ENCODE peak calls at places on chromosomes 7 and 10, in nine cellular contexts. T, G, R, X, P, O, K, W and C are unnamed samples.

GRCh38 chr10:98293550-98294269 is 25.7 kb upstream of the LOXL4 start:
- DNase-seq in T (no peak), G (peak; percentile 79), R (no peak), X (no peak), P (no peak), O (no peak), K (no peak), W (no peak), C (no peak)

GRCh38 chr7:17362439-17363095 is 64.1 kb downstream of the AHR start:
- DNase-seq in T (no peak), G (no peak), R (no peak), X (no peak), P (no peak), O (no peak), K (no peak), W (no peak), C (peak; percentile 47)

GRCh38 chr7:157545681-157546060 is 208.9 kb downstream of the DNAJB6 start:
- DNase-seq in T (no peak), G (no peak), R (no peak), X (no peak), P (no peak), O (no peak), K (no peak), W (no peak), C (peak; percentile 27)

GRCh38 chr10:122854648-122855047 is 9.0 kb upstream of the CUZD1 start:
- DNase-seq in T (peak; percentile 72), G (peak; percentile 53), R (no peak), X (no peak), P (peak; percentile 56), O (no peak), K (no peak), W (no peak), C (no peak)

GRCh38 chr7:127770870-127771269 is 118.9 kb downstream of the SND1 start:
- DNase-seq in T (no peak), G (peak; percentile 41), R (no peak), X (no peak), P (no peak), O (no peak), K (no peak), W (no peak), C (no peak)

GRCh38 chr10:13087986-13088618 is 11.9 kb upstream of the OPTN start:
- DNase-seq in T (peak; percentile 49), G (peak; percentile 91), R (no peak), X (no peak), P (peak; percentile 38), O (no peak), K (peak; percentile 38), W (no peak), C (no peak)

GRCh38 chr7:155509025-155509724 is 37.2 kb downstream of the CNPY1 start:
- DNase-seq in T (no peak), G (no peak), R (no peak), X (no peak), P (no peak), O (no peak), K (no peak), W (peak; percentile 49), C (no peak)

GRCh38 chr10:33032354-33033254 is 74.6 kb upstream of the ITGB1 start:
- DNase-seq in T (peak; percentile 71), G (peak; percentile 66), R (no peak), X (no peak), P (peak; percentile 44), O (peak; percentile 15), K (no peak), W (no peak), C (no peak)

GRCh38 chr7:45988405-45989057 is 67.5 kb upstream of the IGFBP3 start:
- DNase-seq in T (no peak), G (no peak), R (no peak), X (no peak), P (no peak), O (no peak), K (no peak), W (no peak), C (no peak)

GRCh38 chr7:3154881-3155494 is 111.3 kb upstream of the CARD11 start:
- DNase-seq in T (peak; percentile 57), G (peak; percentile 78), R (peak; percentile 50), X (peak; percentile 43), P (peak; percentile 45), O (peak; percentile 69), K (peak; percentile 8), W (peak; percentile 58), C (peak; percentile 71)

GRCh38 chr10:4470231-4470840 is 355.7 kb upstream of the AKR1E2 start:
- DNase-seq in T (no peak), G (peak; percentile 72), R (no peak), X (no peak), P (no peak), O (no peak), K (peak; percentile 65), W (no peak), C (no peak)

GRCh38 chr10:30984563-30985328 is 46.9 kb downstream of the ZNF438 start:
- DNase-seq in T (peak; percentile 70), G (peak; percentile 65), R (no peak), X (no peak), P (no peak), O (no peak), K (no peak), W (no peak), C (no peak)

GRCh38 chr10:60130130-60130579 is 223.8 kb upstream of the CCDC6 start:
- DNase-seq in T (no peak), G (no peak), R (no peak), X (peak; percentile 85), P (no peak), O (peak; percentile 61), K (no peak), W (peak; percentile 85), C (no peak)

GRCh38 chr7:135714534-135715009 is 13.4 kb downstream of the SLC13A4 start:
- DNase-seq in T (peak; percentile 84), G (peak; percentile 81), R (no peak), X (no peak), P (peak; percentile 63), O (peak; percentile 15), K (peak; percentile 38), W (peak; percentile 76), C (no peak)

GRCh38 chr10:35126062-35126529 is 550 bp upstream of the CREM start:
- DNase-seq in T (no peak), G (no peak), R (no peak), X (peak; percentile 12), P (no peak), O (no peak), K (no peak), W (no peak), C (no peak)

GRCh38 chr10:20593649-20594048 is 303.5 kb downstream of the NEBL start:
- DNase-seq in T (no peak), G (no peak), R (no peak), X (no peak), P (no peak), O (no peak), K (no peak), W (no peak), C (no peak)

GRCh38 chr10:88680958-88681357 is 16.7 kb downstream of the LIPF start:
- DNase-seq in T (no peak), G (peak; percentile 51), R (no peak), X (no peak), P (no peak), O (no peak), K (no peak), W (no peak), C (no peak)

GRCh38 chr7:76047305-76047810 is 442 bp downstream of the STYXL1 start:
- DNase-seq in T (no peak), G (peak; percentile 22), R (no peak), X (no peak), P (no peak), O (no peak), K (no peak), W (no peak), C (no peak)

GRCh38 chr7:4070214-4070613 is 611.9 kb upstream of the FOXK1 start:
- DNase-seq in T (no peak), G (no peak), R (no peak), X (no peak), P (no peak), O (no peak), K (no peak), W (no peak), C (no peak)

GRCh38 chr7:80346704-80347103 is 165.2 kb downstream of the GNAT3 start:
- DNase-seq in T (peak; percentile 96), G (peak; percentile 55), R (no peak), X (no peak), P (no peak), O (no peak), K (no peak), W (no peak), C (no peak)

GRCh38 chr7:128891110-128891941 is 19.2 kb downstream of the KCP start:
- DNase-seq in T (no peak), G (no peak), R (no peak), X (no peak), P (no peak), O (peak; percentile 82), K (no peak), W (peak; percentile 63), C (no peak)
- TF ChIP-seq CTCF in T (no peak), G (no peak), R (no peak), X (no peak), P (no peak), O (peak; percentile 10), K (no peak), W (peak; percentile 16), C (no peak)

GRCh38 chr7:1579481-1580421 is 9.9 kb upstream of the PSMG3 start:
- DNase-seq in T (peak; percentile 66), G (peak; percentile 62), R (peak; percentile 87), X (peak; percentile 84), P (peak; percentile 74), O (peak; percentile 91), K (no peak), W (peak; percentile 86), C (peak; percentile 73)
- TF ChIP-seq CTCF in T (peak; percentile 93), G (peak; percentile 90), R (peak; percentile 55), X (peak; percentile 92), P (peak; percentile 89), O (peak; percentile 95), K (peak; percentile 87), W (peak; percentile 93), C (peak; percentile 65)

DNA sequence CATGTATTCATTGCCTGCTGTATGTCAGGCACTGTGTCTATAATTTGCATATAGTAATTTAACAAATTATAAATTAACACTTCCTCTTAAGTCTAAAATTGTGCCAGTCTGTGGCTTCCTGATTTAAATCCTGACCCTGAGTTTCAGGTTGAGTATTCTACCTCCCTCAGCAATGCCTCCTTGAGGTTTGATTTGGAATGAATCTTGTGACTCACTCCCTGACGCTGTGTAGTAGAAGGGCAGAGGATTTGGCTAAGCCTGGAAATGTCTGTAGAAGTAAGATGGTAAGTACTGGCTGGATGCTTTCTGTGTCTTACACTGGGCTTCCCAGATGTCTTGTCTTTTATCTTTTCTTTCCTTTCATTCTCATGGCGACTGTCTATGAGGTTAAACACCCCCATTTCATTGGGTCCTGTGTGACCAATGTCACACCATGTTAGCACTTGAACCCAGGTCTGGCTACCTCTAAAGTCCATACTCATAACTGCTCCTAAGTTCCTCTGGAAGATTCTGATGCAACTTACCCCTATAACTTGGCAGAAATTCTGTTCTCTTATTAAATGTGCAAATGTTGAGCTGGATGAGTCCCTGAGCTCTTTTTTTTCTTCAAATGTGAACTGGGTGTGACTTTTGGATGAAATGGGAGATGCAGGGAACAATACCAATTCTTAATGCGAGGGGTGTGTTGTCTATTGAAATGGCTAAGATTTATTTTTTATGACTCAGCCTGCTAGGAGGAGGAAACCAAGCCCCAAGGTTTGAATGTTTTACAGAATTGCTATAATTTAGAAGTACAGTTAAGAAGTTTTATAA is 48.5 kb downstream of the PLCE1 start:
- DNase-seq in T (peak; percentile 54), G (peak; percentile 71), R (no peak), X (no peak), P (peak; percentile 75), O (peak; percentile 25), K (peak; percentile 18), W (no peak), C (no peak)
- TF ChIP-seq CTCF in T (peak; percentile 17), G (peak; percentile 32), R (no peak), X (no peak), P (peak; percentile 51), O (no peak), K (peak; percentile 45), W (no peak), C (peak; percentile 7)

GRCh38 chr7:151311294-151311864 is 30.2 kb upstream of the NUB1 start:
- DNase-seq in T (peak; percentile 22), G (no peak), R (peak; percentile 45), X (peak; percentile 54), P (no peak), O (peak; percentile 45), K (no peak), W (peak; percentile 20), C (no peak)
- TF ChIP-seq CTCF in T (no peak), G (peak; percentile 31), R (peak; percentile 42), X (peak; percentile 84), P (no peak), O (no peak), K (peak; percentile 11), W (peak; percentile 31), C (no peak)